ENCODE peak calls at places on chromosomes 1 and 21, in nine cellular contexts. K is HS-5; A is anterior cingulate cortex; C is fibroblast of mammary gland; I is activated gamma-delta T cell; Z is CD8-positive, alpha-beta memory T cell; H is BJ; N is stimulated activated CD4-positive, alpha-beta T cell treated with anti-CD3 and anti-CD28 coated beads, Interleukin-1b, Interleukin-23, amount 100 ng/mL, for 24 hours; X is fibroblast of the aortic adventitia. Q is an unnamed sample.

GRCh38 chr1:44609412-44609767 is 64.9 kb downstream of the TMEM53 start:
- DNase-seq in X (peak; percentile 62), K (no peak), A (no peak), Z (peak; percentile 19), C (peak; percentile 65), I (no peak), H (no peak), N (no peak), Q (peak; percentile 49)

GRCh38 chr1:160404094-160404493 is 3.7 kb downstream of the VANGL2 start:
- DNase-seq in I (no peak), N (no peak), K (no peak), A (no peak), X (no peak), H (no peak), C (no peak), Z (no peak), Q (no peak)

GRCh38 chr1:51524817-51525216 is 5.8 kb upstream of the EPS15 start:
- DNase-seq in A (no peak), H (no peak), N (no peak), K (no peak), Z (no peak), I (no peak), C (no peak), X (no peak), Q (no peak)

GRCh38 chr21:25127007-25127406 is 480.3 kb downstream of the MRPL39 start:
- DNase-seq in N (no peak), H (no peak), Z (no peak), A (no peak), X (no peak), K (no peak), C (no peak), I (no peak), Q (no peak)

GRCh38 chr1:19762175-19762779 is 37.4 kb downstream of the TMCO4 start:
- DNase-seq in C (peak; percentile 36), H (no peak), A (no peak), Z (no peak), N (peak; percentile 12), I (no peak), K (no peak), X (peak; percentile 26), Q (peak; percentile 29)

GRCh38 chr1:232459087-232459486 is 170.8 kb downstream of the SIPA1L2 start:
- DNase-seq in X (no peak), Z (no peak), C (no peak), I (no peak), A (no peak), N (no peak), K (no peak), H (no peak), Q (no peak)

GRCh38 chr1:148264374-148265276 is 112.5 kb upstream of the NBPF11 start:
- DNase-seq in K (no peak), C (peak; percentile 91), I (no peak), H (no peak), Z (no peak), A (no peak), N (no peak), X (peak; percentile 73), Q (peak; percentile 53)

GRCh38 chr1:36728846-36729245 is 246.1 kb upstream of the CSF3R start:
- DNase-seq in A (no peak), C (no peak), I (no peak), X (no peak), Z (no peak), H (no peak), N (no peak), K (no peak), Q (no peak)

GRCh38 chr1:42035205-42035829 is 116.6 kb upstream of the HIVEP3 start:
- DNase-seq in N (peak; percentile 12), K (no peak), H (no peak), A (peak; percentile 67), C (peak; percentile 8), Z (peak; percentile 64), X (peak; percentile 52), I (peak; percentile 76), Q (peak; percentile 55)

GRCh38 chr1:2528016-2528415 is 1.6 kb upstream of the PANK4 start:
- DNase-seq in K (no peak), A (peak; percentile 65), X (no peak), C (no peak), H (no peak), N (no peak), Z (no peak), I (no peak), Q (no peak)

GRCh38 chr1:20211511-20211931 is 25.2 kb upstream of the PLA2G2C start:
- DNase-seq in C (peak; percentile 43), Z (no peak), N (no peak), A (no peak), K (no peak), I (no peak), X (no peak), H (no peak), Q (no peak)